ENCODE peak calls at places on chromosomes 4 and X, in ten cellular contexts. One of them, this sample, is unnamed.

GRCh38 chr4:105902550-105903262 is 7.4 kb downstream of the NPNT start:
- DNase-seq in transverse colon: no peak
- DNase-seq in sigmoid colon: no peak
- DNase-seq in RWPE2: no peak
- DNase-seq in HFFc6: no peak
- DNase-seq in lower leg skin: no peak
- DNase-seq in glutamatergic neuron: no peak
- DNase-seq in foreskin fibroblast: no peak
- DNase-seq in fibroblast of lung: no peak
- DNase-seq in colonic mucosa: no peak
- DNase-seq in this sample: no peak

GRCh38 chr4:14383652-14384051 is 618.6 kb upstream of the CPEB2 start:
- DNase-seq in lower leg skin: no peak
- DNase-seq in HFFc6: no peak
- DNase-seq in fibroblast of lung: no peak
- DNase-seq in transverse colon: no peak
- DNase-seq in foreskin fibroblast: no peak
- DNase-seq in glutamatergic neuron: no peak
- DNase-seq in RWPE2: no peak
- DNase-seq in colonic mucosa: no peak
- DNase-seq in sigmoid colon: no peak
- DNase-seq in this sample: no peak

GRCh38 chr4:137610960-137611359 is 78.7 kb upstream of the PCDH18 start:
- DNase-seq in fibroblast of lung: peak
- DNase-seq in sigmoid colon: no peak
- DNase-seq in glutamatergic neuron: peak
- DNase-seq in lower leg skin: no peak
- DNase-seq in HFFc6: peak
- DNase-seq in foreskin fibroblast: peak
- DNase-seq in transverse colon: no peak
- DNase-seq in colonic mucosa: no peak
- DNase-seq in RWPE2: no peak
- DNase-seq in this sample: no peak

GRCh38 chr4:187333151-187333550 is 609.5 kb upstream of the FAT1 start:
- DNase-seq in HFFc6: no peak
- DNase-seq in colonic mucosa: no peak
- DNase-seq in lower leg skin: no peak
- DNase-seq in sigmoid colon: no peak
- DNase-seq in foreskin fibroblast: no peak
- DNase-seq in glutamatergic neuron: no peak
- DNase-seq in fibroblast of lung: peak
- DNase-seq in transverse colon: no peak
- DNase-seq in RWPE2: no peak
- DNase-seq in this sample: no peak

GRCh38 chrX:132676561-132677186 is 187.8 kb upstream of the MBNL3 start:
- DNase-seq in lower leg skin: no peak
- DNase-seq in RWPE2: no peak
- DNase-seq in fibroblast of lung: no peak
- DNase-seq in foreskin fibroblast: no peak
- DNase-seq in colonic mucosa: no peak
- DNase-seq in glutamatergic neuron: no peak
- DNase-seq in HFFc6: no peak
- DNase-seq in transverse colon: no peak
- DNase-seq in sigmoid colon: no peak
- DNase-seq in this sample: no peak

GRCh38 chr4:45241976-45242375 is 515.6 kb upstream of the GNPDA2 start:
- DNase-seq in HFFc6: no peak
- DNase-seq in fibroblast of lung: peak
- DNase-seq in glutamatergic neuron: no peak
- DNase-seq in transverse colon: no peak
- DNase-seq in foreskin fibroblast: peak
- DNase-seq in colonic mucosa: no peak
- DNase-seq in lower leg skin: no peak
- DNase-seq in sigmoid colon: no peak
- DNase-seq in RWPE2: no peak
- DNase-seq in this sample: no peak

GRCh38 chr4:8766610-8767009 is 105.0 kb downstream of the HMX1 start:
- DNase-seq in foreskin fibroblast: no peak
- DNase-seq in fibroblast of lung: no peak
- DNase-seq in lower leg skin: no peak
- DNase-seq in transverse colon: no peak
- DNase-seq in sigmoid colon: peak
- DNase-seq in HFFc6: no peak
- DNase-seq in glutamatergic neuron: peak
- DNase-seq in RWPE2: peak
- DNase-seq in colonic mucosa: no peak
- DNase-seq in this sample: no peak

GRCh38 chr4:158782539-158783360 is 13.9 kb downstream of the FNIP2 start:
- DNase-seq in RWPE2: no peak
- DNase-seq in foreskin fibroblast: no peak
- DNase-seq in transverse colon: no peak
- DNase-seq in glutamatergic neuron: no peak
- DNase-seq in fibroblast of lung: peak
- DNase-seq in HFFc6: peak
- DNase-seq in lower leg skin: no peak
- DNase-seq in colonic mucosa: no peak
- DNase-seq in sigmoid colon: no peak
- DNase-seq in this sample: no peak

GRCh38 chrX:139825618-139826017 is 107.2 kb downstream of the ATP11C start:
- DNase-seq in RWPE2: no peak
- DNase-seq in fibroblast of lung: no peak
- DNase-seq in sigmoid colon: no peak
- DNase-seq in glutamatergic neuron: no peak
- DNase-seq in foreskin fibroblast: no peak
- DNase-seq in transverse colon: no peak
- DNase-seq in lower leg skin: no peak
- DNase-seq in HFFc6: no peak
- DNase-seq in colonic mucosa: no peak
- DNase-seq in this sample: no peak

GRCh38 chr4:148426643-148427042 is 15.6 kb downstream of the NR3C2 start:
- DNase-seq in sigmoid colon: no peak
- DNase-seq in glutamatergic neuron: no peak
- DNase-seq in transverse colon: no peak
- DNase-seq in RWPE2: no peak
- DNase-seq in lower leg skin: no peak
- DNase-seq in HFFc6: no peak
- DNase-seq in fibroblast of lung: no peak
- DNase-seq in colonic mucosa: no peak
- DNase-seq in foreskin fibroblast: no peak
- DNase-seq in this sample: no peak

GRCh38 chr4:148430847-148431246 is 11.4 kb downstream of the NR3C2 start:
- DNase-seq in foreskin fibroblast: no peak
- DNase-seq in colonic mucosa: no peak
- DNase-seq in glutamatergic neuron: no peak
- DNase-seq in transverse colon: no peak
- DNase-seq in lower leg skin: no peak
- DNase-seq in HFFc6: no peak
- DNase-seq in sigmoid colon: no peak
- DNase-seq in RWPE2: no peak
- DNase-seq in fibroblast of lung: no peak
- DNase-seq in this sample: no peak

GRCh38 chr4:148431401-148431800 is 10.8 kb downstream of the NR3C2 start:
- DNase-seq in lower leg skin: no peak
- DNase-seq in foreskin fibroblast: no peak
- DNase-seq in glutamatergic neuron: no peak
- DNase-seq in fibroblast of lung: no peak
- DNase-seq in RWPE2: no peak
- DNase-seq in HFFc6: no peak
- DNase-seq in sigmoid colon: no peak
- DNase-seq in colonic mucosa: peak
- DNase-seq in transverse colon: no peak
- DNase-seq in this sample: no peak

GRCh38 chr4:148425327-148426110 is 16.7 kb downstream of the NR3C2 start:
- DNase-seq in lower leg skin: no peak
- DNase-seq in transverse colon: no peak
- DNase-seq in foreskin fibroblast: no peak
- DNase-seq in colonic mucosa: no peak
- DNase-seq in RWPE2: no peak
- DNase-seq in glutamatergic neuron: no peak
- DNase-seq in HFFc6: no peak
- DNase-seq in fibroblast of lung: no peak
- DNase-seq in sigmoid colon: no peak
- DNase-seq in this sample: no peak
- TF ChIP-seq CTCF in lower leg skin: no peak
- TF ChIP-seq CTCF in transverse colon: no peak
- TF ChIP-seq CTCF in foreskin fibroblast: no peak
- TF ChIP-seq CTCF in colonic mucosa: no peak
- TF ChIP-seq CTCF in RWPE2: peak
- TF ChIP-seq CTCF in glutamatergic neuron: no peak
- TF ChIP-seq CTCF in HFFc6: no peak
- TF ChIP-seq CTCF in fibroblast of lung: no peak
- TF ChIP-seq CTCF in sigmoid colon: no peak
- TF ChIP-seq CTCF in this sample: no peak

DNA sequence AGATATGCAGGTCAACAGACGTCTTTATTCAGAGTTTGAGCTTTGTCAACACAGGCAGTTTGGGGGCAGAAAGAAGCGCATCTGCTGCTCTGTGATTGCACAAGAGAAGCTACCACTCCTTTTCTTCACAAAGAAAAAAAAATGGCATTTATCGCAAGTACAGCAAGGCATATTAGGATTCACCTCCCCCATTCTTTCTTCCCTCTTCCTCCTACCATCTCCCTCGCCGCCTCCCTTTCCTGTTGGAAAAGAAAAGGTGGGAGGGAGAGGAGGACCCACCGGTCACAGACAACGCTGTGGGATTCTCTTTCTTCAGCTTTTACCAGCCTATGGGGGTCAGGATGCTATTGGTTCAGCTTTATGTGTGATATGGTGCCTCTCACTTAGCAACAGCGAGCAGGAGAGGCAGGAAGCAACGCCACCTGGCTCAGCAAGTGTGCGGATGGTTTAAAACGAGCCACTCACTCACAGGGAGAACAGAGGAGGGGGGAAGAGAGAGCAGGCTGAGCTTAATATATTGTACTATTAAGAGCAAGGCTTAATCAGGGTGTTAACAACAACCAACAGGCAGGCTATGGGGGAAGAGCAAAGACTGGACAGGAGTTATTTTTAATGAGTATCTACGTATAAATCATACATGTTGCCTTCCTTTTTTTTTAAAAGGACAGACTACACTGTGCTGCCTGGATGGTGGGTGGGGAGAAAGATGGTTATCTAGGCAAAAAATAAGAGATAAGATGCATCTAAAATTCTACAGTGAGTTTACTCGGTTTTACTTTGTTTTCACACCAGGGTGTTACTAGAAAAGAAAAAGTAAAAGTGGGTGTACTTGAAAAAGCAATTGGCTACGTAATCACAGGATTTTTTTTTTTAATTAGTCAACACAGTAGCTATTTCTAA is 104.7 kb downstream of the MAML3 start:
- DNase-seq in foreskin fibroblast: peak
- DNase-seq in lower leg skin: no peak
- DNase-seq in sigmoid colon: peak
- DNase-seq in HFFc6: peak
- DNase-seq in transverse colon: peak
- DNase-seq in fibroblast of lung: peak
- DNase-seq in colonic mucosa: peak
- DNase-seq in RWPE2: no peak
- DNase-seq in glutamatergic neuron: peak
- DNase-seq in this sample: no peak
- TF ChIP-seq CTCF in foreskin fibroblast: no peak
- TF ChIP-seq CTCF in lower leg skin: no peak
- TF ChIP-seq CTCF in sigmoid colon: no peak
- TF ChIP-seq CTCF in HFFc6: no peak
- TF ChIP-seq CTCF in transverse colon: no peak
- TF ChIP-seq CTCF in fibroblast of lung: no peak
- TF ChIP-seq CTCF in colonic mucosa: no peak
- TF ChIP-seq CTCF in RWPE2: no peak
- TF ChIP-seq CTCF in glutamatergic neuron: no peak
- TF ChIP-seq CTCF in this sample: peak

GRCh38 chr4:141858437-141858836 is 222.1 kb downstream of the IL15 start:
- DNase-seq in HFFc6: no peak
- DNase-seq in fibroblast of lung: no peak
- DNase-seq in colonic mucosa: no peak
- DNase-seq in RWPE2: no peak
- DNase-seq in sigmoid colon: no peak
- DNase-seq in glutamatergic neuron: no peak
- DNase-seq in transverse colon: no peak
- DNase-seq in foreskin fibroblast: no peak
- DNase-seq in lower leg skin: no peak
- DNase-seq in this sample: no peak

GRCh38 chr4:141860974-141861373 is 224.6 kb downstream of the IL15 start:
- DNase-seq in lower leg skin: no peak
- DNase-seq in glutamatergic neuron: no peak
- DNase-seq in fibroblast of lung: no peak
- DNase-seq in HFFc6: no peak
- DNase-seq in RWPE2: no peak
- DNase-seq in transverse colon: no peak
- DNase-seq in foreskin fibroblast: no peak
- DNase-seq in colonic mucosa: no peak
- DNase-seq in sigmoid colon: no peak
- DNase-seq in this sample: no peak
- TF ChIP-seq CTCF in lower leg skin: no peak
- TF ChIP-seq CTCF in glutamatergic neuron: no peak
- TF ChIP-seq CTCF in fibroblast of lung: no peak
- TF ChIP-seq CTCF in HFFc6: peak
- TF ChIP-seq CTCF in RWPE2: peak
- TF ChIP-seq CTCF in transverse colon: no peak
- TF ChIP-seq CTCF in foreskin fibroblast: no peak
- TF ChIP-seq CTCF in colonic mucosa: peak
- TF ChIP-seq CTCF in sigmoid colon: no peak
- TF ChIP-seq CTCF in this sample: no peak

GRCh38 chrX:50691820-50692219 is 122.2 kb downstream of the SHROOM4 start:
- DNase-seq in sigmoid colon: no peak
- DNase-seq in RWPE2: no peak
- DNase-seq in glutamatergic neuron: no peak
- DNase-seq in transverse colon: no peak
- DNase-seq in foreskin fibroblast: peak
- DNase-seq in fibroblast of lung: peak
- DNase-seq in colonic mucosa: peak
- DNase-seq in HFFc6: peak
- DNase-seq in lower leg skin: no peak
- DNase-seq in this sample: no peak
- TF ChIP-seq CTCF in sigmoid colon: peak
- TF ChIP-seq CTCF in RWPE2: peak
- TF ChIP-seq CTCF in glutamatergic neuron: peak
- TF ChIP-seq CTCF in transverse colon: peak
- TF ChIP-seq CTCF in foreskin fibroblast: peak
- TF ChIP-seq CTCF in fibroblast of lung: peak
- TF ChIP-seq CTCF in colonic mucosa: peak
- TF ChIP-seq CTCF in HFFc6: peak
- TF ChIP-seq CTCF in lower leg skin: no peak
- TF ChIP-seq CTCF in this sample: peak

This sample was measured in AG09319.